ENCODE peak calls at places on chromosomes 11 and 22, in eight cellular contexts. One of them, this sample, is unnamed.

GRCh38 chr11:46521947-46522681 is 71.7 kb downstream of the AMBRA1 start:
- DNase-seq in MV-4-11: peak; percentile 33
- DNase-seq in NT2/D1: no peak
- DNase-seq in A549: peak; percentile 20
- DNase-seq in AG09319: no peak
- DNase-seq in IMR-90: peak; percentile 79
- DNase-seq in activated T-cell treated with anti-CD3 and anti-CD28 coated beads for 1 hour: no peak
- DNase-seq in GM03348: no peak
- DNase-seq in this sample: no peak

GRCh38 chr11:95863486-95864140 is 60.3 kb downstream of the MTMR2 start:
- DNase-seq in MV-4-11: no peak
- DNase-seq in NT2/D1: no peak
- DNase-seq in A549: no peak
- DNase-seq in AG09319: no peak
- DNase-seq in IMR-90: peak; percentile 89
- DNase-seq in activated T-cell treated with anti-CD3 and anti-CD28 coated beads for 1 hour: no peak
- DNase-seq in GM03348: peak; percentile 37
- DNase-seq in this sample: no peak

GRCh38 chr11:120326228-120326627 is 1.1 kb downstream of the TLCD5 start:
- DNase-seq in MV-4-11: no peak
- DNase-seq in NT2/D1: no peak
- DNase-seq in A549: peak; percentile 28
- DNase-seq in AG09319: no peak
- DNase-seq in IMR-90: peak; percentile 86
- DNase-seq in activated T-cell treated with anti-CD3 and anti-CD28 coated beads for 1 hour: no peak
- DNase-seq in GM03348: no peak
- DNase-seq in this sample: no peak

GRCh38 chr22:44576311-44577260 is 78.6 kb upstream of the RTL6 start:
- DNase-seq in MV-4-11: no peak
- DNase-seq in NT2/D1: no peak
- DNase-seq in A549: no peak
- DNase-seq in AG09319: no peak
- DNase-seq in IMR-90: no peak
- DNase-seq in activated T-cell treated with anti-CD3 and anti-CD28 coated beads for 1 hour: no peak
- DNase-seq in GM03348: no peak
- DNase-seq in this sample: no peak

GRCh38 chr11:80441821-80442220 is 1001.0 kb upstream of the TENM4 start:
- DNase-seq in MV-4-11: no peak
- DNase-seq in NT2/D1: no peak
- DNase-seq in A549: no peak
- DNase-seq in AG09319: no peak
- DNase-seq in IMR-90: peak; percentile 5
- DNase-seq in activated T-cell treated with anti-CD3 and anti-CD28 coated beads for 1 hour: no peak
- DNase-seq in GM03348: no peak
- DNase-seq in this sample: no peak

GRCh38 chr11:114668109-114668508 is 10.2 kb upstream of the NXPE2 start:
- DNase-seq in MV-4-11: no peak
- DNase-seq in NT2/D1: no peak
- DNase-seq in A549: no peak
- DNase-seq in AG09319: no peak
- DNase-seq in IMR-90: no peak
- DNase-seq in activated T-cell treated with anti-CD3 and anti-CD28 coated beads for 1 hour: no peak
- DNase-seq in GM03348: no peak
- DNase-seq in this sample: no peak

GRCh38 chr11:95647355-95647754 is 142.2 kb downstream of the FAM76B start:
- DNase-seq in MV-4-11: no peak
- DNase-seq in NT2/D1: no peak
- DNase-seq in A549: no peak
- DNase-seq in AG09319: no peak
- DNase-seq in IMR-90: no peak
- DNase-seq in activated T-cell treated with anti-CD3 and anti-CD28 coated beads for 1 hour: no peak
- DNase-seq in GM03348: no peak
- DNase-seq in this sample: no peak

GRCh38 chr22:42769574-42770447 is 49.1 kb upstream of the A4GALT start:
- DNase-seq in MV-4-11: peak; percentile 91
- DNase-seq in NT2/D1: no peak
- DNase-seq in A549: peak; percentile 51
- DNase-seq in AG09319: peak; percentile 38
- DNase-seq in IMR-90: peak; percentile 95
- DNase-seq in activated T-cell treated with anti-CD3 and anti-CD28 coated beads for 1 hour: no peak
- DNase-seq in GM03348: peak; percentile 90
- DNase-seq in this sample: no peak

GRCh38 chr11:9815486-9816136 is 151.7 kb downstream of the SWAP70 start:
- DNase-seq in MV-4-11: peak; percentile 5
- DNase-seq in NT2/D1: no peak
- DNase-seq in A549: peak; percentile 54
- DNase-seq in AG09319: no peak
- DNase-seq in IMR-90: peak; percentile 87
- DNase-seq in activated T-cell treated with anti-CD3 and anti-CD28 coated beads for 1 hour: no peak
- DNase-seq in GM03348: peak; percentile 80
- DNase-seq in this sample: no peak

GRCh38 chr11:34682822-34683221 is 61.9 kb downstream of the EHF start:
- DNase-seq in MV-4-11: no peak
- DNase-seq in NT2/D1: peak; percentile 39
- DNase-seq in A549: peak; percentile 59
- DNase-seq in AG09319: no peak
- DNase-seq in IMR-90: peak; percentile 39
- DNase-seq in activated T-cell treated with anti-CD3 and anti-CD28 coated beads for 1 hour: no peak
- DNase-seq in GM03348: no peak
- DNase-seq in this sample: no peak

GRCh38 chr22:38238519-38239051 is 34.2 kb downstream of the TMEM184B start:
- DNase-seq in MV-4-11: no peak
- DNase-seq in NT2/D1: no peak
- DNase-seq in A549: no peak
- DNase-seq in AG09319: no peak
- DNase-seq in IMR-90: peak; percentile 73
- DNase-seq in activated T-cell treated with anti-CD3 and anti-CD28 coated beads for 1 hour: no peak
- DNase-seq in GM03348: peak; percentile 62
- DNase-seq in this sample: no peak

GRCh38 chr22:20779813-20780148 is 5.9 kb downstream of the SERPIND1 start:
- DNase-seq in MV-4-11: no peak
- DNase-seq in NT2/D1: no peak
- DNase-seq in A549: no peak
- DNase-seq in AG09319: no peak
- DNase-seq in IMR-90: peak; percentile 57
- DNase-seq in activated T-cell treated with anti-CD3 and anti-CD28 coated beads for 1 hour: no peak
- DNase-seq in GM03348: no peak
- DNase-seq in this sample: no peak

GRCh38 chr11:69240332-69241074 is 53.5 kb upstream of the MYEOV start:
- DNase-seq in MV-4-11: no peak
- DNase-seq in NT2/D1: no peak
- DNase-seq in A549: no peak
- DNase-seq in AG09319: no peak
- DNase-seq in IMR-90: peak; percentile 14
- DNase-seq in activated T-cell treated with anti-CD3 and anti-CD28 coated beads for 1 hour: no peak
- DNase-seq in GM03348: peak; percentile 47
- DNase-seq in this sample: no peak

GRCh38 chr11:23278121-23278520 is 417.8 kb upstream of the CCDC179 start:
- DNase-seq in MV-4-11: no peak
- DNase-seq in NT2/D1: no peak
- DNase-seq in A549: no peak
- DNase-seq in AG09319: no peak
- DNase-seq in IMR-90: peak; percentile 81
- DNase-seq in activated T-cell treated with anti-CD3 and anti-CD28 coated beads for 1 hour: no peak
- DNase-seq in GM03348: peak; percentile 62
- DNase-seq in this sample: no peak